ENCODE peak calls at places on chromosomes 12 and 14, in four cellular contexts. One of them, this sample, is unnamed.

GRCh38 chr12:2385529-2385928 is 332.7 kb downstream of the CACNA1C start:
- DNase-seq in fibroblast of pulmonary artery: no peak
- DNase-seq in kidney epithelial cell: no peak
- DNase-seq in mammary epithelial cell: no peak
- DNase-seq in this sample: no peak

GRCh38 chr12:89901906-89902648 is 193.4 kb upstream of the ATP2B1 start:
- DNase-seq in fibroblast of pulmonary artery: no peak
- DNase-seq in kidney epithelial cell: no peak
- DNase-seq in mammary epithelial cell: no peak
- DNase-seq in this sample: no peak

GRCh38 chr12:7581046-7581445 is 77.5 kb upstream of the CD163 start:
- DNase-seq in fibroblast of pulmonary artery: no peak
- DNase-seq in kidney epithelial cell: no peak
- DNase-seq in mammary epithelial cell: no peak
- DNase-seq in this sample: no peak

GRCh38 chr14:32906672-32907071 is 32.0 kb upstream of the NPAS3 start:
- DNase-seq in fibroblast of pulmonary artery: no peak
- DNase-seq in kidney epithelial cell: no peak
- DNase-seq in mammary epithelial cell: no peak
- DNase-seq in this sample: no peak

GRCh38 chr14:104639889-104640548 is 35.4 kb upstream of the TMEM179 start:
- DNase-seq in fibroblast of pulmonary artery: peak
- DNase-seq in kidney epithelial cell: no peak
- DNase-seq in mammary epithelial cell: peak
- DNase-seq in this sample: no peak

GRCh38 chr12:13362260-13362841 is 165.8 kb downstream of the EMP1 start:
- DNase-seq in fibroblast of pulmonary artery: peak
- DNase-seq in kidney epithelial cell: peak
- DNase-seq in mammary epithelial cell: peak
- DNase-seq in this sample: no peak

GRCh38 chr12:75081305-75081704 is 128.3 kb downstream of the KCNC2 start:
- DNase-seq in fibroblast of pulmonary artery: no peak
- DNase-seq in kidney epithelial cell: no peak
- DNase-seq in mammary epithelial cell: no peak
- DNase-seq in this sample: no peak

GRCh38 chr14:73753887-73754880 is 40.0 kb upstream of the PNMA1 start:
- DNase-seq in fibroblast of pulmonary artery: no peak
- DNase-seq in kidney epithelial cell: no peak
- DNase-seq in mammary epithelial cell: no peak
- DNase-seq in this sample: no peak

GRCh38 chr12:92136883-92137582 is 8.6 kb downstream of the BTG1 start:
- DNase-seq in fibroblast of pulmonary artery: peak
- DNase-seq in kidney epithelial cell: peak
- DNase-seq in mammary epithelial cell: peak
- DNase-seq in this sample: peak

GRCh38 chr12:98037401-98038140 is 477.8 kb upstream of the TMPO start:
- DNase-seq in fibroblast of pulmonary artery: no peak
- DNase-seq in kidney epithelial cell: no peak
- DNase-seq in mammary epithelial cell: no peak
- DNase-seq in this sample: no peak

GRCh38 chr12:104718581-104718980 is 239.5 kb downstream of the SLC41A2 start:
- DNase-seq in fibroblast of pulmonary artery: peak
- DNase-seq in kidney epithelial cell: no peak
- DNase-seq in mammary epithelial cell: no peak
- DNase-seq in this sample: no peak

GRCh38 chr14:100350283-100350926 is 27.3 kb downstream of the SLC25A47 start:
- DNase-seq in fibroblast of pulmonary artery: no peak
- DNase-seq in kidney epithelial cell: no peak
- DNase-seq in mammary epithelial cell: no peak
- DNase-seq in this sample: no peak

GRCh38 chr12:13042666-13043230 is 1.4 kb upstream of the FAM234B start:
- DNase-seq in fibroblast of pulmonary artery: no peak
- DNase-seq in kidney epithelial cell: no peak
- DNase-seq in mammary epithelial cell: no peak
- DNase-seq in this sample: no peak

GRCh38 chr14:56400426-56400825 is 179.2 kb upstream of the TMEM260 start:
- DNase-seq in fibroblast of pulmonary artery: peak
- DNase-seq in kidney epithelial cell: no peak
- DNase-seq in mammary epithelial cell: no peak
- DNase-seq in this sample: no peak

GRCh38 chr12:89200217-89200616 is 152.1 kb downstream of the DUSP6 start:
- DNase-seq in fibroblast of pulmonary artery: no peak
- DNase-seq in kidney epithelial cell: no peak
- DNase-seq in mammary epithelial cell: no peak
- DNase-seq in this sample: no peak

GRCh38 chr14:61555056-61555838 is 140.1 kb upstream of the HIF1A start:
- DNase-seq in fibroblast of pulmonary artery: no peak
- DNase-seq in kidney epithelial cell: no peak
- DNase-seq in mammary epithelial cell: peak
- DNase-seq in this sample: peak

GRCh38 chr12:100141666-100141997 is 1.0 kb downstream of the BLTP3B start:
- DNase-seq in fibroblast of pulmonary artery: peak
- DNase-seq in kidney epithelial cell: peak
- DNase-seq in mammary epithelial cell: peak
- DNase-seq in this sample: peak

GRCh38 chr12:113137861-113138783 is 2.6 kb upstream of the RASAL1 start:
- DNase-seq in fibroblast of pulmonary artery: no peak
- DNase-seq in kidney epithelial cell: no peak
- DNase-seq in mammary epithelial cell: no peak
- DNase-seq in this sample: no peak

GRCh38 chr12:12819752-12820311 is 6.7 kb downstream of the DDX47 start:
- DNase-seq in fibroblast of pulmonary artery: peak
- DNase-seq in kidney epithelial cell: peak
- DNase-seq in mammary epithelial cell: peak
- DNase-seq in this sample: peak

GRCh38 chr14:58395815-58396626 is at the start of gene TOMM20L:
- DNase-seq in fibroblast of pulmonary artery: peak
- DNase-seq in kidney epithelial cell: peak
- DNase-seq in mammary epithelial cell: peak
- DNase-seq in this sample: no peak

GRCh38 chr14:93116676-93117200 is 1.0 kb upstream of the ITPK1 start:
- DNase-seq in fibroblast of pulmonary artery: no peak
- DNase-seq in kidney epithelial cell: no peak
- DNase-seq in mammary epithelial cell: no peak
- DNase-seq in this sample: no peak
- H3K4me3 ChIP-seq in fibroblast of pulmonary artery: peak
- H3K4me3 ChIP-seq in kidney epithelial cell: no peak
- H3K4me3 ChIP-seq in mammary epithelial cell: peak
- H3K4me3 ChIP-seq in this sample: peak

GRCh38 chr14:68713782-68714181 is 79.1 kb downstream of the ZFP36L1 start:
- DNase-seq in fibroblast of pulmonary artery: no peak
- DNase-seq in kidney epithelial cell: no peak
- DNase-seq in mammary epithelial cell: no peak
- DNase-seq in this sample: no peak

GRCh38 chr14:68716698-68717097 is 76.2 kb downstream of the ZFP36L1 start:
- DNase-seq in fibroblast of pulmonary artery: no peak
- DNase-seq in kidney epithelial cell: no peak
- DNase-seq in mammary epithelial cell: no peak
- DNase-seq in this sample: no peak

GRCh38 chr14:68718033-68718725 is 74.7 kb downstream of the ZFP36L1 start:
- DNase-seq in fibroblast of pulmonary artery: no peak
- DNase-seq in kidney epithelial cell: no peak
- DNase-seq in mammary epithelial cell: no peak
- DNase-seq in this sample: no peak

GRCh38 chr14:68712703-68713370 is 80.0 kb downstream of the ZFP36L1 start:
- DNase-seq in fibroblast of pulmonary artery: no peak
- DNase-seq in kidney epithelial cell: no peak
- DNase-seq in mammary epithelial cell: no peak
- DNase-seq in this sample: no peak

DNA sequence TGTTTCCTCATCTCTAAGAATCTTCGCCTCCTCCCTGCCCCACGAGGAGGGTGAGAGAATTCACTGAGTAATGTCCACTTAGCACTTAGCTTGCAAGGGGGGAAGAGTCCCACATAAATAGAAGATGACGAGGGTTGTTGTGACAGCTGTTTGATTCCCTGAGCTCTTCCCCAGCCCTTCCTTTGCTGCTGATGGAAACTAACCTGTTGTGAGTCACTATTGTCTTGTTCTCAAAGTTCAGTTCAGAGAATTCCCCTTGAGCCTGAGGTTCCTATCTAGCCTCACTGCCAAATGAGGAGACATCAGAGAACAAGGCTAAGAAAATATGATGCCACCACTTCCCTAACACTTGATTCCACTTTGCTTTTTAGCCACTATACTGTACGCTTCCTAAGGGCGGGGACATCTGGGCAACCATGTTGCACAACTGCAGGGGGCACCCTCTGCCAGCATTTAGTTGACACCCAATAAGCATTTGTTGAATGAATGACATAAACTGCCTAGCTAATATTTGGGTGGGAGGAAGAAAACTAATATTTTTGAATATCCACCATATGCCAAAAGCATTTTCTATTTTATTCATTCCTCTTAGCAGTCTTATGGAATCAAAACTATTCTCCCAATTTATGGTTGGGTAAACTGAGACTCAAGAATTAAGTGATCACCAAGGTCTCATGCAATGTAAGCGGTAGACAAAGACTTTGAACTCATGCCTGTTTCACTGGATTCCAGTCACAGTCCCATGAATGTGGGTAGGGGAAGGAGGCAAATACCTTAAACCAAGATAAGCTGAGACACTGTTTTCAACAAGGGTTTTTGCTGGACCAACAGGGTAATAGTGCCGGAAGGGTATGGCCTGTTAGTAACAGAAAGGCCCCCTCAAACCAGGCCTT is 77.6 kb downstream of the ZFP36L1 start:
- DNase-seq in fibroblast of pulmonary artery: peak
- DNase-seq in kidney epithelial cell: peak
- DNase-seq in mammary epithelial cell: peak
- DNase-seq in this sample: peak
- TF ChIP-seq CTCF in fibroblast of pulmonary artery: no peak
- TF ChIP-seq CTCF in kidney epithelial cell: no peak
- TF ChIP-seq CTCF in mammary epithelial cell: peak
- TF ChIP-seq CTCF in this sample: no peak

GRCh38 chr12:6202331-6202730 is 2.1 kb downstream of the CD9 start:
- DNase-seq in fibroblast of pulmonary artery: no peak
- DNase-seq in kidney epithelial cell: no peak
- DNase-seq in mammary epithelial cell: no peak
- DNase-seq in this sample: no peak

GRCh38 chr12:6201199-6201608 is 1.0 kb downstream of the CD9 start:
- DNase-seq in fibroblast of pulmonary artery: no peak
- DNase-seq in kidney epithelial cell: no peak
- DNase-seq in mammary epithelial cell: no peak
- DNase-seq in this sample: no peak

GRCh38 chr12:6201775-6202292 is 1.6 kb downstream of the CD9 start:
- DNase-seq in fibroblast of pulmonary artery: no peak
- DNase-seq in kidney epithelial cell: no peak
- DNase-seq in mammary epithelial cell: no peak
- DNase-seq in this sample: no peak

GRCh38 chr12:6204533-6205143 is 4.4 kb downstream of the CD9 start:
- DNase-seq in fibroblast of pulmonary artery: peak
- DNase-seq in kidney epithelial cell: no peak
- DNase-seq in mammary epithelial cell: no peak
- DNase-seq in this sample: no peak

DNA sequence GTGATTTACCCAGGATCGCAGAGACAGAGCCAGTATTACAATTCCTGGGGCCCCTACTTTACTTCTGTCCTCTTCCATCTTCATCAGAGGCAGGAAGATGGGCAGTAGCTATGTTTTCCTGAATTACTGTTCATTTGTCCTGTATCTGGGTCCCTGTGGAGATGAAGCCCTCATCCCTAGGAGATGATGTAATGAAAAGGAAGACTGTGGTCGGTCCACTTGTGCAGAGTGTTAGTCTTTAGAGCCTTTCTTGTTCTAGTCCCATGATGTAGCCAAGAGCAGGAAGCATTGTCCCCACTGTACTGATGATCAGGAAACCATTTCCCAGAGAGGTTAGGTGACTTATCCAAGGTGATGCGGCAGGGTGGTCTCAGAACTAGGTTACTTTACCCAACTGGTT is 2.6 kb downstream of the CD9 start:
- DNase-seq in fibroblast of pulmonary artery: no peak
- DNase-seq in kidney epithelial cell: no peak
- DNase-seq in mammary epithelial cell: no peak
- DNase-seq in this sample: no peak
- H3K4me3 ChIP-seq in fibroblast of pulmonary artery: no peak
- H3K4me3 ChIP-seq in kidney epithelial cell: no peak
- H3K4me3 ChIP-seq in mammary epithelial cell: no peak
- H3K4me3 ChIP-seq in this sample: no peak

GRCh38 chr14:64700290-64700689 is 3.9 kb upstream of the PLEKHG3 start:
- DNase-seq in fibroblast of pulmonary artery: no peak
- DNase-seq in kidney epithelial cell: no peak
- DNase-seq in mammary epithelial cell: no peak
- DNase-seq in this sample: no peak
- TF ChIP-seq CTCF in fibroblast of pulmonary artery: no peak
- TF ChIP-seq CTCF in kidney epithelial cell: no peak
- TF ChIP-seq CTCF in mammary epithelial cell: no peak
- TF ChIP-seq CTCF in this sample: no peak

GRCh38 chr12:120726961-120727360 is 1.3 kb downstream of the ACADS start:
- DNase-seq in fibroblast of pulmonary artery: no peak
- DNase-seq in kidney epithelial cell: no peak
- DNase-seq in mammary epithelial cell: no peak
- DNase-seq in this sample: no peak

GRCh38 chr12:120726510-120726793 is 826 bp downstream of the ACADS start:
- DNase-seq in fibroblast of pulmonary artery: no peak
- DNase-seq in kidney epithelial cell: no peak
- DNase-seq in mammary epithelial cell: no peak
- DNase-seq in this sample: no peak

GRCh38 chr12:120725659-120726509 is at the start of gene ACADS:
- DNase-seq in fibroblast of pulmonary artery: peak
- DNase-seq in kidney epithelial cell: peak
- DNase-seq in mammary epithelial cell: peak
- DNase-seq in this sample: no peak

GRCh38 chr12:120724720-120725119 is 906 bp upstream of the ACADS start:
- DNase-seq in fibroblast of pulmonary artery: no peak
- DNase-seq in kidney epithelial cell: no peak
- DNase-seq in mammary epithelial cell: no peak
- DNase-seq in this sample: no peak

GRCh38 chr12:120725151-120725658 is 421 bp upstream of the ACADS start:
- DNase-seq in fibroblast of pulmonary artery: no peak
- DNase-seq in kidney epithelial cell: no peak
- DNase-seq in mammary epithelial cell: no peak
- DNase-seq in this sample: no peak
- H3K4me3 ChIP-seq in fibroblast of pulmonary artery: peak
- H3K4me3 ChIP-seq in kidney epithelial cell: peak
- H3K4me3 ChIP-seq in mammary epithelial cell: peak
- H3K4me3 ChIP-seq in this sample: peak